ENCODE peak calls at places on chromosomes 4 and X, in five cellular contexts. One of them, this sample, is unnamed. For H3K4me1, the result is how much of the 10 kb centered on the place peaks cover.

GRCh38 chr4:47612116-47613023 is 127.3 kb downstream of the ATP10D start:
- DNase-seq in OCI-LY7: no peak
- DNase-seq in body of pancreas: no peak
- DNase-seq in hepatocyte: no peak
- DNase-seq in endothelial cell of umbilical vein: no peak
- DNase-seq in this sample: no peak

GRCh38 chr4:3217266-3217665 is 31.7 kb upstream of the MSANTD1 start:
- DNase-seq in body of pancreas: no peak
- DNase-seq in hepatocyte: no peak
- DNase-seq in OCI-LY7: no peak
- DNase-seq in endothelial cell of umbilical vein: no peak
- DNase-seq in this sample: peak

GRCh38 chr4:2375427-2375826 is 43.0 kb downstream of the ZFYVE28 start:
- DNase-seq in endothelial cell of umbilical vein: no peak
- DNase-seq in hepatocyte: no peak
- DNase-seq in body of pancreas: no peak
- DNase-seq in OCI-LY7: no peak
- DNase-seq in this sample: no peak

GRCh38 chr4:20395160-20395773 is 143.6 kb downstream of the SLIT2 start:
- DNase-seq in hepatocyte: peak
- DNase-seq in endothelial cell of umbilical vein: peak
- DNase-seq in OCI-LY7: peak
- DNase-seq in body of pancreas: peak
- DNase-seq in this sample: peak

GRCh38 chr4:157221426-157221894 is 932 bp downstream of the GRIA2 start:
- DNase-seq in hepatocyte: no peak
- DNase-seq in body of pancreas: no peak
- DNase-seq in OCI-LY7: no peak
- DNase-seq in endothelial cell of umbilical vein: no peak
- DNase-seq in this sample: no peak

GRCh38 chr4:86014599-86014998 is 345.3 kb downstream of the MAPK10 start:
- DNase-seq in hepatocyte: peak
- DNase-seq in OCI-LY7: peak
- DNase-seq in body of pancreas: no peak
- DNase-seq in endothelial cell of umbilical vein: no peak
- DNase-seq in this sample: no peak

GRCh38 chr4:141675384-141675783 is 39.0 kb downstream of the IL15 start:
- DNase-seq in hepatocyte: no peak
- DNase-seq in OCI-LY7: no peak
- DNase-seq in body of pancreas: no peak
- DNase-seq in endothelial cell of umbilical vein: no peak
- DNase-seq in this sample: no peak

GRCh38 chr4:73721419-73721818 is 18.9 kb upstream of the CXCL8 start:
- DNase-seq in OCI-LY7: no peak
- DNase-seq in endothelial cell of umbilical vein: no peak
- DNase-seq in hepatocyte: no peak
- DNase-seq in body of pancreas: no peak
- DNase-seq in this sample: no peak

GRCh38 chr4:31366041-31366440 is 645.9 kb downstream of the PCDH7 start:
- DNase-seq in hepatocyte: no peak
- DNase-seq in OCI-LY7: no peak
- DNase-seq in endothelial cell of umbilical vein: no peak
- DNase-seq in body of pancreas: no peak
- DNase-seq in this sample: no peak

GRCh38 chr4:38192516-38192915 is 232.3 kb downstream of the PTTG2 start:
- DNase-seq in hepatocyte: no peak
- DNase-seq in endothelial cell of umbilical vein: no peak
- DNase-seq in OCI-LY7: no peak
- DNase-seq in body of pancreas: no peak
- DNase-seq in this sample: no peak

GRCh38 chr4:125780159-125780558 is 465.4 kb downstream of the FAT4 start:
- DNase-seq in OCI-LY7: no peak
- DNase-seq in endothelial cell of umbilical vein: no peak
- DNase-seq in body of pancreas: no peak
- DNase-seq in hepatocyte: no peak
- DNase-seq in this sample: no peak

GRCh38 chr4:3299538-3300197 is 6.8 kb downstream of the RGS12 start:
- DNase-seq in body of pancreas: no peak
- DNase-seq in endothelial cell of umbilical vein: no peak
- DNase-seq in OCI-LY7: no peak
- DNase-seq in hepatocyte: no peak
- DNase-seq in this sample: no peak

GRCh38 chr4:4396628-4397440 is 9.9 kb downstream of the NSG1 start:
- DNase-seq in endothelial cell of umbilical vein: no peak
- DNase-seq in OCI-LY7: no peak
- DNase-seq in hepatocyte: no peak
- DNase-seq in body of pancreas: no peak
- DNase-seq in this sample: no peak

GRCh38 chrX:56757327-56757726 is 28.3 kb downstream of the NBDY start:
- DNase-seq in body of pancreas: no peak
- DNase-seq in endothelial cell of umbilical vein: no peak
- DNase-seq in OCI-LY7: peak
- DNase-seq in hepatocyte: no peak
- DNase-seq in this sample: no peak

GRCh38 chrX:2875798-2876399 is 47.2 kb downstream of the GYG2 start:
- DNase-seq in hepatocyte: peak
- DNase-seq in OCI-LY7: no peak
- DNase-seq in endothelial cell of umbilical vein: no peak
- DNase-seq in body of pancreas: no peak
- DNase-seq in this sample: no peak

GRCh38 chr4:82500106-82500738 is 61.6 kb downstream of the TMEM150C start:
- DNase-seq in OCI-LY7: no peak
- DNase-seq in endothelial cell of umbilical vein: no peak
- DNase-seq in body of pancreas: no peak
- DNase-seq in hepatocyte: no peak
- DNase-seq in this sample: no peak

GRCh38 chr4:131584587-131584986 is 1564.5 kb upstream of the PCDH10 start:
- DNase-seq in OCI-LY7: peak
- DNase-seq in hepatocyte: no peak
- DNase-seq in body of pancreas: no peak
- DNase-seq in endothelial cell of umbilical vein: no peak
- DNase-seq in this sample: peak

GRCh38 chr4:158850800-158851644 is 82.2 kb downstream of the FNIP2 start:
- DNase-seq in OCI-LY7: peak
- DNase-seq in endothelial cell of umbilical vein: peak
- DNase-seq in hepatocyte: peak
- DNase-seq in body of pancreas: no peak
- DNase-seq in this sample: no peak

GRCh38 chrX:18534949-18535348 is 109.5 kb downstream of the CDKL5 start:
- DNase-seq in OCI-LY7: no peak
- DNase-seq in hepatocyte: no peak
- DNase-seq in body of pancreas: no peak
- DNase-seq in endothelial cell of umbilical vein: no peak
- DNase-seq in this sample: no peak

DNA sequence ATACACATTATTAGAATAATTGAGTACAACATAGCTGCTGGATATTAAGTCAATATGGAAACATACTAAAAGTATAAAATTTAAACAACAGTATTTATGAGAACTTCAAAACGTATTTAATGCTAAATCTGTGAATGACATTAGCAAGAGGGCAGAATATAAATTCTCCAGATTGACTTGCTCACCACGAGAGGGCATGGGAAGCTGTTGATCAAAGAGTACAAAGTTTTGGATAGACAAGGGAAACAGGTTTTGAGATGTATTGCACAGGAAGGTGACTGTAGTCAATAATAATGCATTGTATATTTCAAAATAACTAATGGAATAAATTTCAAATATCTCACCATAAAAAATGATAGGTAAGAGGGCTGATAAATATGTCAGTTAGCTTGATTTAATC is 768.2 kb downstream of the CENPC start:
- DNase-seq in endothelial cell of umbilical vein: no peak
- DNase-seq in OCI-LY7: no peak
- DNase-seq in hepatocyte: no peak
- DNase-seq in body of pancreas: no peak
- DNase-seq in this sample: no peak
- TF ChIP-seq CTCF in endothelial cell of umbilical vein: no peak
- TF ChIP-seq CTCF in OCI-LY7: no peak
- TF ChIP-seq CTCF in hepatocyte: no peak
- TF ChIP-seq CTCF in body of pancreas: no peak
- TF ChIP-seq CTCF in this sample: no peak

GRCh38 chrX:46328133-46328532 is 217.1 kb downstream of the ZNF674 start:
- DNase-seq in endothelial cell of umbilical vein: no peak
- DNase-seq in OCI-LY7: no peak
- DNase-seq in hepatocyte: no peak
- DNase-seq in body of pancreas: no peak
- DNase-seq in this sample: no peak
- H3K4me1 ChIP-seq in endothelial cell of umbilical vein: under half
- H3K4me1 ChIP-seq in OCI-LY7: under half
- H3K4me1 ChIP-seq in hepatocyte: under half
- H3K4me1 ChIP-seq in body of pancreas: under half
- H3K4me1 ChIP-seq in this sample: under half

GRCh38 chr4:11894976-11895375 is 466.3 kb upstream of the HS3ST1 start:
- DNase-seq in endothelial cell of umbilical vein: peak
- DNase-seq in body of pancreas: no peak
- DNase-seq in hepatocyte: no peak
- DNase-seq in OCI-LY7: no peak
- DNase-seq in this sample: no peak

DNA sequence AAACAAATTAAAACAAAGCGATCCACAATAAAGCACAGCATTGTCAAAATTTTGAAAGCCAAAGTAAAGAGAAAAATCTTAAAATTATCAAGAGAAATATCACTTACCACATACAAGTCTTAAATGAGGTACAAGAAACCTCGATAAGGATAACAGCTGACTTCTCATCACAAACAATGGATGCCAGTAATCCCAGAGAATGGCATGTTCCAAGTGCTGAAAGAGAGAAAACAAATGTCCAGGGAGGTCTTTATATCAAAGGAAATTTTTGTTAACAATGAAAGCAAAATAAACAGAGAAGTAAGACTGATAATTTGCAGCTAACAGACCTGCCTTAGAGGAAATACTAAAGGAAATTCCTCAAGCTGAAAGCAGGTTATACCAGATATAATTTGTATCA is 460.4 kb upstream of the HS3ST1 start:
- DNase-seq in OCI-LY7: no peak
- DNase-seq in body of pancreas: no peak
- DNase-seq in hepatocyte: no peak
- DNase-seq in endothelial cell of umbilical vein: peak
- DNase-seq in this sample: no peak
- TF ChIP-seq CTCF in OCI-LY7: no peak
- TF ChIP-seq CTCF in body of pancreas: no peak
- TF ChIP-seq CTCF in hepatocyte: no peak
- TF ChIP-seq CTCF in endothelial cell of umbilical vein: no peak
- TF ChIP-seq CTCF in this sample: no peak

DNA sequence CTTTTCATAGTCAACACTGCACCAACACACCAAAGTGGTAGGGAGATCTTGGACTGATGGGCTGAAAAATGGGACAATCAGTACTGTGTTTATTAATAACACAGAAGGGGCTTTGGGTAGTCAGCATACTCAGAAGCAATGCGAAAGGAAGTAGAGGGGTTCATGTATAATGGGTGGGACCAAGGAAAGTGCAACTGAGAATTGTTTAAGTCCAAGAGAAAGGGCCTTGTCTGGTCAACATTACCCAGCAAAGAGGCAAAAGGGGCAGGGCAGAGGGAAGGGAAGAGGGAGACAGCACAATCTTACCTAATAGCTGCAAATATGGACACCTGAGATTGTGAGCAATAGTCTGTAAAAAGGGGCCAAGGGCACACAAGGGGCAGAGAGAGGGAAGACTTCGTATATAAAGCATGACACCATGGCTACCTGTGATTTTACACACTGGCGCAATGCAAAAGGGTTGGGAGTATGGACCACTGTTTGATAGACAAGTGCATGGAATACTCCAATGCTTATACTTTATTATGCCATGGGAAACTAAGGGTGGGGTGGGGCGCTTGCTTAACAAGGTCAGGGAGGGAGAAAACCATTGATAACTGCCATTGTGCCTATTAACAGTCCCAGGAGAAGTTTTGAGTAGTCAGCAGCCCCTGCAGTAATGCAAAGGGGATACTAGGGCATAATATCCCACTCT is 279.7 kb downstream of the CHIC1 start:
- DNase-seq in body of pancreas: no peak
- DNase-seq in hepatocyte: no peak
- DNase-seq in endothelial cell of umbilical vein: no peak
- DNase-seq in OCI-LY7: no peak
- DNase-seq in this sample: no peak
- H3K4me1 ChIP-seq in body of pancreas: under half
- H3K4me1 ChIP-seq in hepatocyte: under half
- H3K4me1 ChIP-seq in endothelial cell of umbilical vein: under half
- H3K4me1 ChIP-seq in OCI-LY7: under half
- H3K4me1 ChIP-seq in this sample: under half

GRCh38 chr4:112905728-112906127 is 143.7 kb upstream of the ANK2 start:
- DNase-seq in OCI-LY7: no peak
- DNase-seq in body of pancreas: no peak
- DNase-seq in hepatocyte: no peak
- DNase-seq in endothelial cell of umbilical vein: no peak
- DNase-seq in this sample: peak

GRCh38 chr4:112908511-112908910 is 140.9 kb upstream of the ANK2 start:
- DNase-seq in OCI-LY7: no peak
- DNase-seq in endothelial cell of umbilical vein: no peak
- DNase-seq in hepatocyte: no peak
- DNase-seq in body of pancreas: no peak
- DNase-seq in this sample: no peak

DNA sequence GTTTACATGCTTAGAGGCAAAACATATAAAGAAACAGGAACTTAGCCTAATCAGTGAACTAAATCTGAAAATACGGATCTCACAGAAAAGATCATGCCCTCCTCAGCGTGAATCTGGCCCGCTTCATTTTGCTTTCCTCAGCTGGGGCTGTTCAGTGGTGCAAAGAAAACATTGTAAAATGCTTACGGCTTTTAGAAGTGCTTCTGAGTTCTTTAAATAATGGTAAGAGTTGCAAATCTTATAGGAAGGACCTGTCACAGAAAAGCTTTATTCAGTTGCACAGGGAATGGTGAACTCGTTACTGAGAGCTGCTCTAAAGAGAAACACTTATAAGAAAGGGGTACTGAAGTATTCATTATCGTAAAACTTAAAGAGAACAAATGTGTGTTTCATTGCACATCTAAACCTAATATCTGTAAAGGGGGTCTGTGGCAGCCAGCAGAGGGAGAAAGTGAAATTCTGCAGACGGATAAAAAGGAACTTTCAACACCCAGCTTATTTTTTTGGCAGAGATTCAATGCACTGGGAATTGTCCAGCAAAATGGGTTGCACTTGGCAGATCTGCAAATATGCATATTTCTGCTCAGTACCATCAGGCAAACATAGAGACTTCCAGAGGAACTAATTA is 139.2 kb upstream of the ANK2 start:
- DNase-seq in hepatocyte: peak
- DNase-seq in endothelial cell of umbilical vein: no peak
- DNase-seq in OCI-LY7: no peak
- DNase-seq in body of pancreas: no peak
- DNase-seq in this sample: peak
- TF ChIP-seq CTCF in hepatocyte: peak
- TF ChIP-seq CTCF in endothelial cell of umbilical vein: no peak
- TF ChIP-seq CTCF in OCI-LY7: no peak
- TF ChIP-seq CTCF in body of pancreas: no peak
- TF ChIP-seq CTCF in this sample: peak